ENCODE peak calls at places on chromosomes 4 and X, in four cellular contexts. Q is cardiac muscle cell; U is Peyer's patch; H is stimulated activated CD8-positive, alpha-beta memory T cell treated with anti-CD3 and anti-CD28 coated beads, Interleukin-4, amount 100 ng/mL, for 4 hours. P is an unnamed sample.

GRCh38 chr4:53510981-53511380 is 80.3 kb downstream of the LNX1 start:
- DNase-seq in Q (peak; percentile 40), U (no peak), H (no peak), P (no peak)

GRCh38 chrX:72282302-72282701 is 5.3 kb upstream of the RPS4X start:
- DNase-seq in Q (no peak), U (no peak), H (no peak), P (no peak)

GRCh38 chr4:17544205-17544604 is 29.2 kb downstream of the CLRN2 start:
- DNase-seq in Q (no peak), U (no peak), H (no peak), P (no peak)

GRCh38 chrX:142095816-142096215 is 109.3 kb downstream of the MAGEC2 start:
- DNase-seq in Q (no peak), U (no peak), H (no peak), P (no peak)

GRCh38 chr4:5722328-5722727 is 11.3 kb downstream of the EVC start:
- DNase-seq in Q (no peak), U (no peak), H (no peak), P (no peak)

GRCh38 chr4:71229477-71230257 is 109.2 kb upstream of the SLC4A4 start:
- DNase-seq in Q (peak; percentile 75), U (no peak), H (no peak), P (peak; percentile 19)

GRCh38 chrX:151713859-151714258 is 2.0 kb upstream of the FATE1 start:
- DNase-seq in Q (peak; percentile 18), U (no peak), H (no peak), P (peak; percentile 15)

GRCh38 chr4:113445286-113445685 is 316.3 kb downstream of the CAMK2D start:
- DNase-seq in Q (peak; percentile 98), U (no peak), H (no peak), P (no peak)

GRCh38 chrX:98071331-98071730 is 1187.6 kb downstream of the RPA4 start:
- DNase-seq in Q (no peak), U (no peak), H (no peak), P (no peak)

GRCh38 chr4:113790478-113790877 is 28.9 kb upstream of the CAMK2D start:
- DNase-seq in Q (no peak), U (no peak), H (no peak), P (no peak)

GRCh38 chrX:145393702-145394235 is 146.5 kb downstream of the SPANXN1 start:
- DNase-seq in Q (no peak), U (no peak), H (no peak), P (no peak)

GRCh38 chrX:116667346-116667745 is 204.6 kb upstream of the CT83 start:
- DNase-seq in Q (no peak), U (no peak), H (no peak), P (no peak)

GRCh38 chr4:38805530-38806145 is 1.0 kb upstream of the TLR1 start:
- DNase-seq in Q (peak; percentile 65), U (no peak), H (no peak), P (no peak)

GRCh38 chr4:107712236-107712635 is 7.8 kb downstream of the PAPSS1 start:
- DNase-seq in Q (no peak), U (no peak), H (no peak), P (no peak)

GRCh38 chr4:88814043-88814617 is 116.5 kb upstream of the NAP1L5 start:
- DNase-seq in Q (no peak), U (no peak), H (no peak), P (no peak)

GRCh38 chr4:76718806-76719205 is 179.1 kb downstream of the SOWAHB start:
- DNase-seq in Q (no peak), U (no peak), H (no peak), P (no peak)

GRCh38 chrX:154761977-154762528 is 611 bp upstream of the DKC1 start:
- DNase-seq in Q (no peak), U (no peak), H (no peak), P (peak; percentile 58)

GRCh38 chr4:1375761-1376322 is 28.8 kb downstream of the UVSSA start:
- DNase-seq in Q (no peak), U (peak; percentile 41), H (no peak), P (peak; percentile 3)

GRCh38 chrX:13649823-13650222 is 3.1 kb upstream of the TCEANC start:
- DNase-seq in Q (no peak), U (no peak), H (no peak), P (no peak)

GRCh38 chr4:100311181-100311580 is 120.9 kb upstream of the DDIT4L start:
- DNase-seq in Q (no peak), U (no peak), H (no peak), P (no peak)

GRCh38 chr4:170229021-170229420 is 139.3 kb upstream of the AADAT start:
- DNase-seq in Q (no peak), U (no peak), H (no peak), P (no peak)

GRCh38 chrX:97267376-97267775 is 383.7 kb downstream of the RPA4 start:
- DNase-seq in Q (peak; percentile 9), U (no peak), H (no peak), P (no peak)

GRCh38 chrX:50978920-50979660 is 68.6 kb downstream of the BMP15 start:
- DNase-seq in Q (no peak), U (no peak), H (no peak), P (no peak)

GRCh38 chr4:85078016-85078415 is 111.5 kb upstream of the WDFY3 start:
- DNase-seq in Q (no peak), U (no peak), H (no peak), P (no peak)

GRCh38 chr4:185086053-185086452 is 57.0 kb upstream of the SLC25A4 start:
- DNase-seq in Q (no peak), U (no peak), H (no peak), P (no peak)

GRCh38 chr4:113575391-113575790 is 186.1 kb downstream of the CAMK2D start:
- DNase-seq in Q (peak; percentile 77), U (no peak), H (no peak), P (no peak)

GRCh38 chr4:5893013-5893580 is at the start of gene CRMP1:
- DNase-seq in Q (peak; percentile 19), U (no peak), H (no peak), P (peak; percentile 91)

GRCh38 chrX:43589735-43590515 is 66.2 kb upstream of the MAOA start:
- DNase-seq in Q (peak; percentile 75), U (no peak), H (no peak), P (no peak)

GRCh38 chr4:177091515-177091914 is 218.2 kb upstream of the NEIL3 start:
- DNase-seq in Q (no peak), U (no peak), H (no peak), P (no peak)

GRCh38 chr4:82756061-82756460 is 42.5 kb downstream of the SCD5 start:
- DNase-seq in Q (no peak), U (no peak), H (no peak), P (no peak)

GRCh38 chr4:100093091-100093866 is 97.0 kb downstream of the DDIT4L start:
- DNase-seq in Q (peak; percentile 94), U (no peak), H (peak; percentile 72), P (peak; percentile 85)

GRCh38 chrX:1477801-1478458 is 25.2 kb upstream of the ASMTL start:
- DNase-seq in Q (no peak), U (no peak), H (no peak), P (no peak)

GRCh38 chr4:77036206-77036605 is 39.6 kb downstream of the CCNI start:
- DNase-seq in Q (peak; percentile 93), U (no peak), H (no peak), P (no peak)

GRCh38 chr4:83552085-83552484 is 16.2 kb downstream of the GPAT3 start:
- DNase-seq in Q (peak; percentile 29), U (no peak), H (no peak), P (peak; percentile 64)

GRCh38 chrX:154358829-154359228 is 15.6 kb downstream of the FLNA start:
- DNase-seq in Q (no peak), U (no peak), H (no peak), P (no peak)

GRCh38 chr4:143399113-143399949 is 62.7 kb downstream of the GAB1 start:
- DNase-seq in Q (peak; percentile 38), U (no peak), H (no peak), P (no peak)

GRCh38 chrX:11239230-11239629 is 54.0 kb upstream of the AMELX start:
- DNase-seq in Q (peak; percentile 42), U (no peak), H (no peak), P (no peak)

GRCh38 chr4:2363056-2363719 is 55.3 kb downstream of the ZFYVE28 start:
- DNase-seq in Q (no peak), U (peak; percentile 84), H (no peak), P (no peak)

GRCh38 chr4:122602277-122603142 is 18.4 kb downstream of the IL21 start:
- DNase-seq in Q (peak; percentile 72), U (no peak), H (no peak), P (no peak)